ENCODE peak calls at places on chromosome 5, in five cellular contexts. L is stomach, F is ovary, A is A549, U is transverse colon. R is an unnamed sample. For H3K9me3, the result is how much of the 10 kb centered on the place peaks cover.

GRCh38 chr5:178642351-178642909 is 15.6 kb upstream of the CLK4 start:
- DNase-seq in L (no peak), U (no peak), F (no peak), A (no peak), R (peak)

GRCh38 chr5:52893105-52893504 is 96.0 kb upstream of the ITGA2 start:
- DNase-seq in L (no peak), A (no peak), U (no peak), F (no peak), R (no peak)

GRCh38 chr5:149151717-149152116 is 10.4 kb downstream of the ABLIM3 start:
- DNase-seq in F (no peak), A (peak), L (no peak), U (no peak), R (no peak)

GRCh38 chr5:32711693-32712462 is 757 bp downstream of the NPR3 start:
- DNase-seq in L (no peak), F (peak), U (no peak), A (peak), R (no peak)

GRCh38 chr5:58773744-58774441 is 191.0 kb downstream of the RAB3C start:
- DNase-seq in L (peak), A (no peak), F (peak), U (no peak), R (no peak)

GRCh38 chr5:110440058-110440457 is 286.4 kb downstream of the TMEM232 start:
- DNase-seq in U (no peak), A (no peak), F (no peak), L (no peak), R (no peak)

GRCh38 chr5:81639556-81639955 is 111.3 kb downstream of the SSBP2 start:
- DNase-seq in L (no peak), U (no peak), F (no peak), A (no peak), R (no peak)

GRCh38 chr5:88389248-88390006 is 120.8 kb upstream of the TMEM161B start:
- DNase-seq in U (no peak), L (no peak), A (no peak), F (no peak), R (no peak)

GRCh38 chr5:149038336-149039075 is 24.4 kb downstream of the SH3TC2 start:
- DNase-seq in A (peak), F (no peak), L (no peak), U (no peak), R (no peak)

GRCh38 chr5:135243194-135244191 is 155.5 kb downstream of the MACROH2A1 start:
- DNase-seq in L (peak), U (peak), F (no peak), A (no peak), R (peak)

GRCh38 chr5:116492016-116492623 is 82.5 kb downstream of the SEMA6A start:
- DNase-seq in A (no peak), F (no peak), L (no peak), U (no peak), R (peak)

GRCh38 chr5:35183243-35183955 is 46.9 kb downstream of the PRLR start:
- DNase-seq in F (peak), L (peak), U (peak), A (peak), R (no peak)

GRCh38 chr5:138650196-138650595 is 75.0 kb upstream of the HSPA9 start:
- DNase-seq in F (no peak), U (no peak), A (no peak), L (no peak), R (no peak)

GRCh38 chr5:50476549-50476948 is 35.5 kb upstream of the EMB start:
- DNase-seq in L (no peak), U (no peak), A (no peak), F (no peak), R (no peak)

GRCh38 chr5:150522504-150523464 is 14.9 kb downstream of the NDST1 start:
- DNase-seq in U (peak), A (peak), L (no peak), F (no peak), R (no peak)

GRCh38 chr5:8576178-8576577 is 707.2 kb downstream of the MTRR start:
- DNase-seq in L (no peak), U (no peak), A (no peak), F (no peak), R (no peak)

GRCh38 chr5:141356133-141356532 is 1.3 kb downstream of the PCDHGA4 start:
- DNase-seq in F (no peak), U (no peak), L (no peak), A (no peak), R (no peak)
- H3K9me3 ChIP-seq in F (half or more), U (under half), L (half or more), A (half or more), R (under half)

GRCh38 chr5:177554474-177555111 is at the start of gene FAM193B:
- DNase-seq in L (peak), A (peak), F (peak), U (peak), R (peak)
- TF ChIP-seq EP300 in L (no peak), A (no peak), F (no peak), U (no peak), R (no peak)

DNA sequence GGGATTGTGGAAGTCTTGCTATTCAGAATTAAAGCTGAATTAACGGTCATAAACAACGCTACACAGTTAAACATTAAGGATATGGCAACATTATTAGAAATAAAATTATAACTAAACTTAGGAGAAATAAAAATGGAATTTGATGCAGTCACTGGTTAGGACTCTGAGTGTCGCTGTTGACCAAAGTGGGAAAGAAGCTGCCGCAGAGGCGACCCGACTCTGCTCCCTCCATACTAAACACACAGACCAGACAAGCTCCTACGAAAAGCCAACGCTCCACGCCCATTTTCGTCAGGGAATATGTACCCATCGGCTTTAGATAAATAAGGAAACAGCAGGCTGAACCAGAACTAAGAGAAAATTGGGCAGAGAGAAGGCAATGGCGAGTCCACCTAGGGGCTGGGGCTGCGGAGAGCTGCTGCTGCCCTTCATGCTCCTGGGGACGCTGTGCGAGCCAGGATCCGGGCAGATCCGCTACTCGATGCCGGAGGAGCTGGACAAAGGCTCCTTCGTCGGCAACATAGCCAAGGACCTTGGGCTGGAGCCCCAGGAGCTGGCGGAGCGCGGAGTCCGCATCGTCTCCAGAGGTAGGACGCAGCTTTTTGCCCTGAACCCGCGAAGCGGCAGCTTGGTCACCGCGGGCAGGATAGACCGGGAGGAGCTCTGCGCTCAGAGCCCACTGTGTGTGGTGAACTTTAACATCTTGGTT is at the start of gene PCDHGA5:
- DNase-seq in L (no peak), A (peak), U (no peak), F (no peak), R (no peak)
- H3K9me3 ChIP-seq in L (half or more), A (half or more), U (half or more), F (half or more), R (half or more)

DNA sequence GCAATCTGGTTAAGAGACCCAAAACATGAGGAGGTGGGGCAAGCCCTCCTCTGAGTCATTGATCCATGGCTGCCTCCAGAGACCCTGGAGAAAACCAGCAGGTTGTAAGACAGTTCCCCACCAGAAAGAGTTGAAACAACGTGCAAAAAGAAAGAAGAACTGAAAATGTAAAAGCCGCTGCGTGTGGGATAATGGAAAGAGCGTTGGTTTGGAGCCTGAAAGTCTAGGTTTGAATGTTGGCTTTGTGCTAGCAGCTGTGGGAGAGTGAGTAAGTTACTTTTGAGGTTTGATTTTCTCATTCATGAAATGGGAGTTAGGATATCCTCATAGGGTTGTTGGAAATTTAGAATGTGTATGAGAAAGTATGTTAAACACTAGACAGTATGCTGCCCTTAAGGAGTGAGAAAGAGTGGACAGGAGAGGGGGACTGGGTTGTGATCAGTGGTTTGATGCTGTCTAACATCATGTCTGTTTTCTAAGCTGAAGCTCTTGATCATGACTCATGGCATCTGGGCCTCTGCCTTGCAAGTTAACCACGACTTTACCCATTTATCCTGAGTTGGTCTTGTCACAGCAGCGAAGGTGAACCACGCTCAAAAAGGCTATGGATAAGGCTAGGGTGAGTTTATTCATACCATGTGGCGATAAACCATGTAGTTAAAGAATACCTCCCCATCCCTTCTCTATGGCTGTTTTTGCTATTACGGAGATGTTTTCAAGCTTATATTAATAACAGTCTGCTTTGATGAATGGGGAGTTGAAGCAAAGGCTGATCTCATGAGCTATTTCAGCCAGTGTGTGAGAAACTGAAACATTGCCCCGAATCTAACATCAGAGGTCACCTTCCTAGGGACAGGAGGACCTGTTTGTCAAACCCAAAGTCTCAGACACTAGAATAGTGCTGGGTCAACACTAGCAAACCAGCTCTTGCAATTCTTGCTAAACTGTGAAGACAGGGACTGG is 41.3 kb downstream of the ZNF366 start:
- DNase-seq in L (no peak), U (no peak), A (no peak), F (no peak), R (no peak)
- TF ChIP-seq EP300 in L (no peak), U (no peak), A (no peak), F (no peak), R (no peak)

DNA sequence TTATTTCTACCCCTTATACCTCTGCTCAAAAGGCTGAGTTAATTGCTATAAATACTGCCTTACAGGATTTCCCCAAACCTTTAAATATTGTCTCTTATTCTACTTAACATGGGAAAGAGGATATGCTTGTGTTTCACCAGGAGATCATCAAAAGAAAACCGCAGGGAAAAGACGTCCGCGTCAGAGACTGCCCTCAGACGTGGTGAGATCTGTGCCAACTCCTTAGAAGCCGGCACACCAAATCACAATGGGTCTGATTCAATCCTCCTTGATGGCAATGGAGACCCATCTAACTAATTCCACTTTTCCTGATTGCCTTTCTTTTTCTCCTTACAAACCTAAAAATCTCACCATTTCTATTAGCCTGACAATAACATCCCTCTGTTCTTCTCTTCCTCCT is 55.0 kb downstream of the SH3PXD2B start:
- DNase-seq in F (no peak), A (no peak), U (no peak), L (no peak), R (no peak)
- H3K9me3 ChIP-seq in F (under half), A (under half), U (under half), L (under half), R (under half)

GRCh38 chr5:181261320-181262085 is 560 bp upstream of the TRIM52 start:
- DNase-seq in A (peak), U (peak), L (peak), F (peak), R (peak)

GRCh38 chr5:181258576-181258975 is 2.4 kb downstream of the TRIM52 start:
- DNase-seq in L (no peak), F (no peak), A (no peak), U (no peak), R (no peak)

GRCh38 chr5:181259974-181260719 is 796 bp downstream of the TRIM52 start:
- DNase-seq in U (no peak), L (no peak), F (no peak), A (no peak), R (no peak)

GRCh38 chr5:181259283-181259682 is 1.7 kb downstream of the TRIM52 start:
- DNase-seq in F (no peak), L (no peak), A (no peak), U (no peak), R (no peak)

DNA sequence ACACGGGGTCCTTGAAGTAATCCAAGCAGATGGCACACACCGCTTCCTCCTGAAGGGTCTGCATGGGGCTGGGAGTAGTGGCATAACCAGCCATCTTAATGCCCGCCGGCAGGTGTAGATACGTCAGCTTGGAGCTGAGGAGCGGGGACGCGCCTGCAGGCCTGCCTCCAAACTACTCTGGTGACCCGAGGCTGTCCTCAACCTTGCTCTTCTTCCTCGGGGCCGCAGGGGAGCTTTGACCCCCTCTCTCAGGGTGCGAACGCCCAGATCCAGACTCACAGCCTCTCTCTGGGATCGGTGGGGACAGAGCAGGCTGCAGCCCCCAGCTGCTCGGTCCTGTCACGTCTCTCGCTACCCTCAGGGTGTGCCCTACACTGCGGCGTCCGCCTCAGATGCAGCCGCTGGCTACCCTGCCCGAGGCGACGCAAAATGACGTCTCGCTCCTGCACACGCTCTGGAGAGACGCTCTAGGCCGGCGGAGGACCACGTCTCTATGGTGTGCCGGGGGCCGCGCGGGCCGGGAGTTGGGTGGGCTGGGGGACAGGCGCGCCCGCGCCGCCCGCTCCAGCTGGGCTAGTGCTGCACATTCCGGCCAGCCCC is at the start of gene TRIM52:
- DNase-seq in F (peak), L (peak), U (peak), A (peak), R (peak)
- TF ChIP-seq EP300 in F (no peak), L (no peak), U (no peak), A (no peak), R (no peak)

DNA sequence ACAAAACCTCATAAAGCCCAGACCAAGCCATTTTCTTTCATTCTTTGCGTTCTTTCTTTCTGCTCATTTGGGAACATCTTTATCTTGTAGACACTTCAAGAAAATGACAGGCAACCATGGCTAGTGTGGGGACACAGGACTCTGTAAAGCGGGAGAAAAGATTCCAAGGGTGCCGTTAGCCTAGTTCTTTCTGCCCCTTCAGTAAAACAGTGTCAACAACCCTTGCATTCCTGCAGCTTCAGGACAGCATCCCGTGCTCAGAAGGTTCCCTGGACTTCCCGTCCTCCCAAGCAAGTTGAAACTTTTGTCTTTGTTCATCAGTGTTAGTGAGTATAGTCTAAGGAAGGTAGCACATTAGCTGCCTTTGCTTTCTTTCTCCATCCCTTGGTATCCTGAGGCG is 41.9 kb downstream of the TAS2R1 start:
- DNase-seq in L (no peak), F (no peak), A (no peak), U (no peak), R (peak)
- H3K9me3 ChIP-seq in L (under half), F (under half), A (under half), U (under half), R (under half)

GRCh38 chr5:10535237-10535530 is 28.7 kb upstream of the ANKRD33B start:
- DNase-seq in U (no peak), L (no peak), F (no peak), A (no peak), R (no peak)

GRCh38 chr5:10532421-10532820 is 31.4 kb upstream of the ANKRD33B start:
- DNase-seq in L (no peak), F (no peak), U (no peak), A (no peak), R (no peak)

GRCh38 chr5:10533218-10533617 is 30.7 kb upstream of the ANKRD33B start:
- DNase-seq in L (no peak), F (no peak), U (no peak), A (no peak), R (no peak)

GRCh38 chr5:10536511-10536910 is 27.4 kb upstream of the ANKRD33B start:
- DNase-seq in L (no peak), A (no peak), F (no peak), U (no peak), R (no peak)

GRCh38 chr5:10534491-10535236 is 29.2 kb upstream of the ANKRD33B start:
- DNase-seq in F (no peak), A (no peak), U (no peak), L (no peak), R (no peak)
- TF ChIP-seq EP300 in F (no peak), A (no peak), U (no peak), L (no peak), R (peak)